ENCODE peak calls at places on chromosomes 12 and 14, in ten cellular contexts. F, Z, X, D, K, Q, V, U, H and E are unnamed samples.

GRCh38 chr14:76267322-76268012 is 108.5 kb upstream of the ESRRB start:
- DNase-seq in F (no peak), U (peak; percentile 60), Q (no peak), Z (no peak), X (peak; percentile 84), D (peak; percentile 37), H (peak; percentile 78), K (peak; percentile 31), V (no peak), E (no peak)

GRCh38 chr14:100622234-100622633 is 35.0 kb upstream of the BEGAIN start:
- DNase-seq in Q (no peak), Z (no peak), K (peak; percentile 38), F (no peak), H (peak; percentile 43), U (no peak), X (peak; percentile 64), V (no peak), D (no peak), E (no peak)

GRCh38 chr14:65704850-65705249 is 292.3 kb downstream of the FUT8 start:
- DNase-seq in F (no peak), V (no peak), U (no peak), D (no peak), Q (no peak), Z (no peak), H (no peak), X (no peak), K (no peak), E (no peak)

GRCh38 chr12:18752280-18752920 is 14.5 kb downstream of the CAPZA3 start:
- DNase-seq in D (peak; percentile 75), U (no peak), X (no peak), V (no peak), H (no peak), K (no peak), F (no peak), Q (peak; percentile 92), Z (no peak), E (no peak)

GRCh38 chr12:49984476-49984890 is 11.7 kb downstream of the AQP6 start:
- DNase-seq in F (no peak), D (no peak), Z (no peak), H (no peak), U (no peak), X (peak; percentile 51), V (no peak), K (no peak), Q (no peak), E (no peak)

GRCh38 chr12:82608706-82609105 is 78.0 kb upstream of the TMTC2 start:
- DNase-seq in V (no peak), U (no peak), F (no peak), Z (no peak), K (no peak), Q (no peak), D (peak; percentile 6), X (no peak), H (no peak), E (no peak)

GRCh38 chr12:38669530-38669929 is 235.9 kb downstream of the CPNE8 start:
- DNase-seq in H (no peak), F (no peak), U (no peak), Z (no peak), X (no peak), K (peak; percentile 19), V (no peak), D (no peak), Q (no peak), E (no peak)

GRCh38 chr14:50387543-50387942 is 9.1 kb downstream of the CDKL1 start:
- DNase-seq in F (no peak), H (no peak), Q (no peak), D (no peak), X (no peak), K (no peak), Z (no peak), V (no peak), U (no peak), E (no peak)

GRCh38 chr12:52947738-52948423 is 1.0 kb upstream of the KRT18 start:
- DNase-seq in K (no peak), F (no peak), H (no peak), V (no peak), D (no peak), Q (no peak), U (no peak), Z (no peak), X (no peak), E (no peak)

GRCh38 chr12:107108995-107109508 is 15.7 kb upstream of the CRY1 start:
- DNase-seq in X (no peak), Q (no peak), K (no peak), V (no peak), F (no peak), U (no peak), D (no peak), H (no peak), Z (no peak), E (no peak)

GRCh38 chr12:107110519-107110859 is 17.1 kb upstream of the CRY1 start:
- DNase-seq in D (no peak), K (no peak), V (no peak), U (no peak), Q (no peak), X (no peak), Z (no peak), H (no peak), F (no peak), E (no peak)

GRCh38 chr12:107109726-107110518 is 16.6 kb upstream of the CRY1 start:
- DNase-seq in F (no peak), Q (no peak), Z (no peak), U (no peak), V (no peak), D (no peak), X (no peak), H (no peak), K (no peak), E (no peak)

GRCh38 chr12:107115119-107115518 is 21.8 kb upstream of the CRY1 start:
- DNase-seq in Q (no peak), K (peak; percentile 70), F (no peak), D (no peak), H (no peak), U (no peak), X (no peak), Z (no peak), V (no peak), E (no peak)

GRCh38 chr12:107111314-107111713 is 18.0 kb upstream of the CRY1 start:
- DNase-seq in F (no peak), Q (no peak), D (no peak), X (no peak), Z (no peak), H (no peak), K (no peak), U (no peak), V (no peak), E (no peak)
- H3K4me3 ChIP-seq in F (no peak overlapping the region), Q (no peak overlapping the region), D (no peak overlapping the region), X (no peak overlapping the region), Z (no peak overlapping the region), H (no peak overlapping the region), K (no peak overlapping the region), U (no peak overlapping the region), V (no peak overlapping the region), E (no peak overlapping the region)

GRCh38 chr12:123273166-123273565 is 1.5 kb upstream of the CDK2AP1 start:
- DNase-seq in Z (no peak), H (no peak), F (no peak), V (no peak), K (no peak), U (no peak), X (peak; percentile 23), D (no peak), Q (no peak), E (no peak)

GRCh38 chr12:123269980-123270379 is 1.7 kb downstream of the CDK2AP1 start:
- DNase-seq in X (no peak), F (no peak), Q (peak; percentile 56), V (no peak), K (no peak), Z (no peak), D (no peak), U (peak; percentile 27), H (no peak), E (no peak)

GRCh38 chr12:123270380-123271181 is 1.1 kb downstream of the CDK2AP1 start:
- DNase-seq in X (peak; percentile 72), U (peak; percentile 45), Q (peak; percentile 61), D (peak; percentile 47), H (no peak), K (peak; percentile 62), V (no peak), Z (no peak), F (peak; percentile 47), E (no peak)

GRCh38 chr12:123269395-123269892 is 2.2 kb downstream of the CDK2AP1 start:
- DNase-seq in D (peak; percentile 60), Q (peak; percentile 93), K (no peak), U (peak; percentile 65), V (no peak), X (peak; percentile 79), Z (no peak), F (no peak), H (peak; percentile 60), E (peak; percentile 28)

GRCh38 chr12:123271182-123271491 is 519 bp downstream of the CDK2AP1 start:
- DNase-seq in Q (peak; percentile 71), K (peak; percentile 85), D (peak; percentile 55), X (peak; percentile 90), H (peak; percentile 79), V (peak; percentile 35), U (peak; percentile 73), F (peak; percentile 78), Z (peak; percentile 46), E (peak; percentile 63)
- H3K4me3 ChIP-seq in Q (peak overlapping the region; percentile 95), K (no peak overlapping the region), D (peak overlapping the region; percentile 52), X (peak overlapping the region; percentile 28), H (peak overlapping the region; percentile 34), V (peak overlapping the region; percentile 32), U (peak overlapping the region; percentile 24), F (peak overlapping the region; percentile 63), Z (no peak overlapping the region), E (no peak overlapping the region)

GRCh38 chr12:110266381-110266909 is 14.6 kb upstream of the ATP2A2 start:
- DNase-seq in U (no peak), X (no peak), H (no peak), K (no peak), F (no peak), Q (no peak), Z (no peak), D (no peak), V (no peak), E (no peak)
- H3K4me3 ChIP-seq in U (no peak overlapping the region), X (no peak overlapping the region), H (no peak overlapping the region), K (no peak overlapping the region), F (no peak overlapping the region), Q (peak overlapping the region; percentile 43), Z (no peak overlapping the region), D (no peak overlapping the region), V (no peak overlapping the region), E (no peak overlapping the region)

GRCh38 chr14:99188721-99189120 is 83.3 kb downstream of the BCL11B start:
- DNase-seq in V (no peak), Z (no peak), F (no peak), H (no peak), K (no peak), U (no peak), Q (no peak), D (no peak), X (no peak), E (no peak)

GRCh38 chr14:99189201-99189801 is 82.7 kb downstream of the BCL11B start:
- DNase-seq in K (no peak), D (no peak), H (no peak), F (no peak), Q (no peak), Z (no peak), U (no peak), V (peak; percentile 51), X (no peak), E (peak; percentile 75)

GRCh38 chr14:99186956-99187690 is 84.9 kb downstream of the BCL11B start:
- DNase-seq in Q (no peak), X (no peak), F (no peak), V (peak; percentile 85), D (no peak), H (no peak), K (no peak), U (no peak), Z (no peak), E (no peak)

GRCh38 chr14:99185436-99186068 is 86.4 kb downstream of the BCL11B start:
- DNase-seq in Z (no peak), Q (no peak), K (no peak), F (no peak), D (no peak), U (no peak), H (no peak), V (no peak), X (no peak), E (no peak)

GRCh38 chr14:99187858-99188257 is 84.1 kb downstream of the BCL11B start:
- DNase-seq in Z (no peak), V (no peak), U (no peak), F (no peak), X (no peak), K (no peak), Q (no peak), H (no peak), D (no peak), E (no peak)
- H3K4me3 ChIP-seq in Z (no peak overlapping the region), V (peak overlapping the region; percentile 37), U (no peak overlapping the region), F (no peak overlapping the region), X (no peak overlapping the region), K (no peak overlapping the region), Q (no peak overlapping the region), H (no peak overlapping the region), D (no peak overlapping the region), E (peak overlapping the region; percentile 44)